ENCODE peak calls at places on chromosome 18, in eight cellular contexts. Y is GM12878; K is RWPE1; X is GM23248; U is CD8-positive, alpha-beta memory T cell; Z is transverse colon; V is Peyer's patch; L is brain microvascular endothelial cell. B is an unnamed sample.

GRCh38 chr18:46013484-46014189 is 46.5 kb upstream of the EPG5 start:
- DNase-seq in Y (no peak), K (no peak), X (peak), U (no peak), Z (no peak), V (no peak), L (no peak), B (no peak)

GRCh38 chr18:37299471-37300304 is 265.9 kb downstream of the CELF4 start:
- DNase-seq in Y (peak), K (peak), X (peak), U (no peak), Z (peak), V (peak), L (peak), B (peak)

GRCh38 chr18:45774065-45774521 is 50.1 kb downstream of the SLC14A1 start:
- DNase-seq in Y (no peak), K (peak), X (peak), U (no peak), Z (no peak), V (no peak), L (peak), B (no peak)

GRCh38 chr18:2924920-2925319 is 78.1 kb downstream of the EMILIN2 start:
- DNase-seq in Y (no peak), K (no peak), X (no peak), U (no peak), Z (no peak), V (no peak), L (no peak), B (no peak)

GRCh38 chr18:13268746-13269285 is 50.3 kb downstream of the LDLRAD4 start:
- DNase-seq in Y (no peak), K (no peak), X (no peak), U (no peak), Z (no peak), V (no peak), L (no peak), B (no peak)

GRCh38 chr18:23217781-23218180 is 82.5 kb downstream of the CABLES1 start:
- DNase-seq in Y (no peak), K (no peak), X (no peak), U (no peak), Z (no peak), V (no peak), L (no peak), B (no peak)

GRCh38 chr18:8615397-8616025 is 6.3 kb downstream of the RAB12 start:
- DNase-seq in Y (no peak), K (peak), X (peak), U (no peak), Z (peak), V (no peak), L (peak), B (no peak)

GRCh38 chr18:78814766-78815165 is 164.9 kb upstream of the SALL3 start:
- DNase-seq in Y (no peak), K (no peak), X (no peak), U (no peak), Z (peak), V (no peak), L (no peak), B (no peak)

GRCh38 chr18:79963658-79964329 is 649 bp upstream of the HSBP1L1 start:
- DNase-seq in Y (no peak), K (no peak), X (no peak), U (no peak), Z (no peak), V (no peak), L (no peak), B (no peak)

GRCh38 chr18:6729247-6730091 is at the start of gene ARHGAP28:
- DNase-seq in Y (no peak), K (peak), X (peak), U (no peak), Z (peak), V (peak), L (peak), B (peak)

GRCh38 chr18:14920976-14921375 is 173.0 kb downstream of the ANKRD30B start:
- DNase-seq in Y (no peak), K (no peak), X (no peak), U (no peak), Z (peak), V (no peak), L (no peak), B (no peak)

GRCh38 chr18:73163236-73163635 is 295.4 kb upstream of the NETO1 start:
- DNase-seq in Y (no peak), K (no peak), X (no peak), U (no peak), Z (no peak), V (no peak), L (no peak), B (no peak)

GRCh38 chr18:10061566-10061965 is 147.8 kb downstream of the VAPA start:
- DNase-seq in Y (no peak), K (no peak), X (no peak), U (no peak), Z (no peak), V (no peak), L (no peak), B (no peak)

GRCh38 chr18:24027156-24027555 is 12.6 kb downstream of the TTC39C start:
- DNase-seq in Y (no peak), K (peak), X (peak), U (no peak), Z (peak), V (no peak), L (peak), B (peak)

GRCh38 chr18:24530630-24531111 is 70.2 kb downstream of the HRH4 start:
- DNase-seq in Y (no peak), K (peak), X (peak), U (no peak), Z (no peak), V (no peak), L (peak), B (no peak)

DNA sequence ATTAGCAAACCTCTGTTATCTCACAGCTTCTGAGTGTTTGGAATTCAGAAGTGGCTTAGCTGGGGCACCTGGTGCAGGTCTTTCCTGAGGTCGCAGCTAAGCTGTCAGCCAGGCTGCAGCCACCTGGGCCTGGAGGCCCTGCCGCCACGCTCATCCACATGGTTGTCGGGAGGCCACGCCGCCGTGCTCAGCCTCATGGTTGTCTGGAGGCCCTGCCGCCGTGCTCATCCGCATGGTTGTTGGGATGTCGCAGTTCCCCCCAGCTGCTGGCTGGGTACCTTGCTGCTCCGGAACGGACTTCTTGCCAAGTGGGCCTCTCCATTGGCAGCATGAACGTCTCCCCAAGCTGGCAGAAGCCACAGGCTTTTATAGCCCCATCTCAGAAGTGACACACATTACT is 24.3 kb upstream of the MPPE1 start:
- DNase-seq in Y (no peak), K (no peak), X (no peak), U (no peak), Z (no peak), V (no peak), L (no peak), B (no peak)
- H3K27ac ChIP-seq in Y (no peak), K (no peak), X (no peak), U (no peak), Z (no peak), V (no peak), L (no peak), B (no peak)

DNA sequence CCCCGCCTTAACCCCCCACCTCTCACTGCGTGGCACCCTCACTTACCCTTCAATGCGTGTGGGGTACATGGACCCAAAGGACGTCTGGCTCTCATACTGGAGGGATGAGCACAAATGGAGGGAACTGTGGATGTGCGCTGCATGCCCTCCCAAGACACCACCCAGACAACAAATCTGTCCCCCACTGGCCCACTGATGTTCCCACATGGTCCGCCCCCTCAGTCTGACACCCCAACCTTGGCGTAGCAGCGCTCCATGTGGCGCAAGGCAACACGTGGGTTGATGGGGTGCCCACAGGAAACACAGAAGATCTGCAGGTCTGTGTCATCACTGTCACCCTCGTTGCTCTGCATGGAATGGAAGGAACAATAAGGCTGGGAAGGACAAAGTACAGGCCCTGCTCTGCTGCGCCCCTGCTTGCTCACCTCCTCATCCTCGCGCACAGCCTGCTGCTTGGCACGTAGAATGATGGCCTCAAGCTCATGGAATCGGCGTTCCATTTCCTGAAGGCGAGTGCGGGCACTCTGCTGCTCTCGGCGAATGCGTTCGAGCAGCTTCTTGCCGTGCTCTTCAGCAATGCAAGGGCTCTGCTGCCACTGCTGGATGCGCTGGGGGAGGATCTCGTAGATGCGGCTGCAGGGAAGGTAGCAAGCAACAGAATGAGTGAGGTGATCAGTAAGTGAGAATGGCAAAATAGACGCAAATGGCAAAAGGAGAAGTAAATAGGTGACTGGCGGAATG is 2.3 kb upstream of the MBD1 start:
- DNase-seq in Y (no peak), K (no peak), X (no peak), U (no peak), Z (no peak), V (no peak), L (no peak), B (no peak)
- H3K27ac ChIP-seq in Y (no peak), K (peak), X (no peak), U (no peak), Z (no peak), V (no peak), L (no peak), B (no peak)

GRCh38 chr18:49628119-49628518 is 66.3 kb downstream of the LIPG start:
- DNase-seq in Y (no peak), K (no peak), X (no peak), U (no peak), Z (peak), V (no peak), L (no peak), B (no peak)
- H3K27ac ChIP-seq in Y (no peak), K (no peak), X (no peak), U (no peak), Z (no peak), V (peak), L (no peak), B (no peak)

GRCh38 chr18:61822879-61823278 is 69.9 kb downstream of the RNF152 start:
- DNase-seq in Y (no peak), K (no peak), X (no peak), U (no peak), Z (no peak), V (no peak), L (no peak), B (no peak)

GRCh38 chr18:61825386-61825785 is 67.4 kb downstream of the RNF152 start:
- DNase-seq in Y (no peak), K (no peak), X (peak), U (no peak), Z (no peak), V (no peak), L (peak), B (no peak)

GRCh38 chr18:61821748-61822147 is 71.1 kb downstream of the RNF152 start:
- DNase-seq in Y (no peak), K (no peak), X (no peak), U (no peak), Z (no peak), V (no peak), L (no peak), B (no peak)

GRCh38 chr18:61823595-61823994 is 69.2 kb downstream of the RNF152 start:
- DNase-seq in Y (no peak), K (no peak), X (no peak), U (no peak), Z (no peak), V (no peak), L (no peak), B (no peak)

DNA sequence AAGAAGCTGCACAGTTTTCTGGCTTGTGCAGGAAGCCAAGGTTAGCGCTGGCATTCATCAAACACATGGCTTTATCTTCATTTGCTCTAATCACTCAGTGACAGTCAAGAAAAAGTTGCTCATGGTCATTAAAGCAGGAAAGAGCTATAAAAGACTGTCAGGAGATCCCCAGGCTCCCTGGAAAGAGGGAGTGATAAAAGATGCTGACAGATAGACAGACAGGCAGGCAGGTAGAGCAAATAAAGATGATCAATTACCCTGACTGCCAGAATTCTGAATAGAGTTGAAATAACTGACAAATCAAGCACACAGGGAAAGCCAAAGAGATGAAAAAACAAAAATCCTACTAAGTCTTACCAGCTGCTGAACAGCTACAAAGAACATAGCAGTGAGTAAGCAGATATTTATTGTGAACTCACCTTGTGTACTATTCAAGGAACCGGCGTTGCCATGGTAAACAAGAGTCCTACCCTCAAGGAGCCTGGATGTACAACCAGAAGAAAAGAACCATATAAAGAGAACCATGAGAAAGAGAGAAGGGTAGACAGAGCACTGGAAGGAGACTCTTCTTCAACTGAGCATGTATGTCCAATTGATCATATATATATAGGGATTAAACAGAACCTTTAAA is 68.0 kb downstream of the RNF152 start:
- DNase-seq in Y (no peak), K (no peak), X (peak), U (no peak), Z (no peak), V (no peak), L (no peak), B (no peak)
- H3K27ac ChIP-seq in Y (no peak), K (no peak), X (no peak), U (no peak), Z (no peak), V (no peak), L (no peak), B (no peak)

DNA sequence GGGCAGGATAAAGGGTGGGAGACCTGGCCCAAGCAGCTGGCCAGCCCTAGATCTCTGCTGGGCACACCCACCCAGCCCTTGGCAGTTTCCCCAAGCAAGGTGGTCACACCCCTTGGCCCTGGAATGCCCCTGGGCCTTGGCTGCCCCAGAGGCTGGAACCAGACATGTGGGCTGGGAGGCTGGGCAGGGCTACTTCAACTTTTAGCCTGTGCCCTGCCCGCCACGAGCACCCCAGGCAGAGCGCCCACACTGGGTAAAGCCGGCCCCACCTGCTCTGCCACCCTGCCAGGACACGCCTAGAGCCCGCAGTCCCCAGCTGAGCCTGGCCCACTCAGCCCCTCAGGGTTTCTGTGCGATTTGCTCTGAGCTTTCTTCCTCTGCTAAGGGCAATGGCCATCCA is 119.7 kb upstream of the SMAD2 start:
- DNase-seq in Y (no peak), K (no peak), X (no peak), U (no peak), Z (peak), V (no peak), L (no peak), B (no peak)
- H3K27ac ChIP-seq in Y (no peak), K (peak), X (no peak), U (no peak), Z (peak), V (peak), L (no peak), B (no peak)

DNA sequence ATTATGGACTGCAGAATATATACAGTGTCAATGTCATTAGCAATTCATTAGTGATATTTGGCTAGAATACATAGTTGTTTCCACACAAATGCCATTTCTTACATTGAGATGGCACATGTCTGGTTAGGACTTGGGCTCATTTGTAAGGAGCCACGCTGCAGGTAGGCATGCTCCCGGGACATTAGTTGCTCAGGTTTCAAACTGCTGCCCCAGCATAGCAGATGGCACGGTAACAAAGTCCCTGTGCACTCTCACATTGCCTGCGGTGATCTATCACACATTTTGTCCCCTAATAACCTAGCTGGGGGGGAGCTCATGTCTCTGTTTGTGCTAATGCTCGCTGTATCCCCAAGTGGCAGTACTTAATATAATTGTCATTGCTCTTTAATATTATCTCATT is 185.1 kb downstream of the NEDD4L start:
- DNase-seq in Y (no peak), K (no peak), X (no peak), U (no peak), Z (no peak), V (no peak), L (no peak), B (no peak)
- H3K27ac ChIP-seq in Y (no peak), K (no peak), X (no peak), U (no peak), Z (no peak), V (no peak), L (no peak), B (no peak)

GRCh38 chr18:50562686-50563085 is 2.8 kb downstream of the MAPK4 start:
- DNase-seq in Y (no peak), K (no peak), X (no peak), U (no peak), Z (no peak), V (no peak), L (no peak), B (no peak)

GRCh38 chr18:50559750-50560680 is at the start of gene MAPK4:
- DNase-seq in Y (no peak), K (peak), X (peak), U (no peak), Z (peak), V (no peak), L (no peak), B (peak)

GRCh38 chr18:50558157-50558556 is 1.7 kb upstream of the MAPK4 start:
- DNase-seq in Y (no peak), K (no peak), X (no peak), U (no peak), Z (no peak), V (no peak), L (no peak), B (no peak)

GRCh38 chr18:50560681-50561629 is 1.1 kb downstream of the MAPK4 start:
- DNase-seq in Y (no peak), K (no peak), X (no peak), U (no peak), Z (no peak), V (no peak), L (no peak), B (peak)

GRCh38 chr18:50558948-50559749 is 738 bp upstream of the MAPK4 start:
- DNase-seq in Y (no peak), K (no peak), X (no peak), U (no peak), Z (no peak), V (no peak), L (no peak), B (peak)
- H3K27ac ChIP-seq in Y (no peak), K (no peak), X (no peak), U (no peak), Z (peak), V (no peak), L (no peak), B (peak)

B was measured in body of pancreas.